ENCODE peak calls at places on chromosomes 3 and 15, in six cellular contexts. One of them, this sample, is unnamed.

GRCh38 chr3:30577788-30578187 is 28.6 kb upstream of the TGFBR2 start:
- DNase-seq in kidney tubule cell: peak; percentile 73
- DNase-seq in AG09309: no peak
- DNase-seq in lung: no peak
- DNase-seq in CD4-positive, CD25-positive, alpha-beta regulatory T cell: no peak
- DNase-seq in A549: no peak
- DNase-seq in this sample: peak; percentile 4

GRCh38 chr3:50333744-50334328 is 5.8 kb upstream of the TUSC2 start:
- DNase-seq in kidney tubule cell: no peak
- DNase-seq in AG09309: peak; percentile 45
- DNase-seq in lung: no peak
- DNase-seq in CD4-positive, CD25-positive, alpha-beta regulatory T cell: no peak
- DNase-seq in A549: no peak
- DNase-seq in this sample: no peak

GRCh38 chr15:29568840-29569532 is 253.3 kb downstream of the TJP1 start:
- DNase-seq in kidney tubule cell: peak; percentile 83
- DNase-seq in AG09309: no peak
- DNase-seq in lung: no peak
- DNase-seq in CD4-positive, CD25-positive, alpha-beta regulatory T cell: no peak
- DNase-seq in A549: peak; percentile 88
- DNase-seq in this sample: peak; percentile 7

GRCh38 chr3:155302476-155302875 is 9.0 kb upstream of the STRIT1 start:
- DNase-seq in kidney tubule cell: peak; percentile 75
- DNase-seq in AG09309: no peak
- DNase-seq in lung: no peak
- DNase-seq in CD4-positive, CD25-positive, alpha-beta regulatory T cell: no peak
- DNase-seq in A549: no peak
- DNase-seq in this sample: no peak

GRCh38 chr3:136731274-136731884 is 20.8 kb downstream of the STAG1 start:
- DNase-seq in kidney tubule cell: no peak
- DNase-seq in AG09309: no peak
- DNase-seq in lung: no peak
- DNase-seq in CD4-positive, CD25-positive, alpha-beta regulatory T cell: no peak
- DNase-seq in A549: no peak
- DNase-seq in this sample: no peak

GRCh38 chr3:141876381-141876890 is at the start of gene ATP1B3:
- DNase-seq in kidney tubule cell: peak; percentile 89
- DNase-seq in AG09309: no peak
- DNase-seq in lung: peak; percentile 83
- DNase-seq in CD4-positive, CD25-positive, alpha-beta regulatory T cell: peak; percentile 79
- DNase-seq in A549: peak; percentile 71
- DNase-seq in this sample: peak; percentile 90

GRCh38 chr3:133038089-133038730 is at the start of gene TMEM108:
- DNase-seq in kidney tubule cell: peak; percentile 64
- DNase-seq in AG09309: no peak
- DNase-seq in lung: peak; percentile 84
- DNase-seq in CD4-positive, CD25-positive, alpha-beta regulatory T cell: no peak
- DNase-seq in A549: peak; percentile 73
- DNase-seq in this sample: no peak

GRCh38 chr3:36932979-36933378 is 11.9 kb downstream of the TRANK1 start:
- DNase-seq in kidney tubule cell: no peak
- DNase-seq in AG09309: no peak
- DNase-seq in lung: no peak
- DNase-seq in CD4-positive, CD25-positive, alpha-beta regulatory T cell: no peak
- DNase-seq in A549: no peak
- DNase-seq in this sample: no peak

GRCh38 chr15:78276032-78276943 is 11.9 kb downstream of the DNAJA4 start:
- DNase-seq in kidney tubule cell: no peak
- DNase-seq in AG09309: no peak
- DNase-seq in lung: no peak
- DNase-seq in CD4-positive, CD25-positive, alpha-beta regulatory T cell: no peak
- DNase-seq in A549: no peak
- DNase-seq in this sample: no peak

GRCh38 chr3:10223676-10224639 is 24.3 kb upstream of the TATDN2 start:
- DNase-seq in kidney tubule cell: peak; percentile 72
- DNase-seq in AG09309: no peak
- DNase-seq in lung: no peak
- DNase-seq in CD4-positive, CD25-positive, alpha-beta regulatory T cell: no peak
- DNase-seq in A549: no peak
- DNase-seq in this sample: peak; percentile 62

GRCh38 chr15:58980351-58980939 is 7.0 kb upstream of the RNF111 start:
- DNase-seq in kidney tubule cell: peak; percentile 49
- DNase-seq in AG09309: no peak
- DNase-seq in lung: no peak
- DNase-seq in CD4-positive, CD25-positive, alpha-beta regulatory T cell: no peak
- DNase-seq in A549: peak; percentile 43
- DNase-seq in this sample: peak; percentile 61

GRCh38 chr3:170485294-170485693 is 66.6 kb downstream of the CLDN11 start:
- DNase-seq in kidney tubule cell: no peak
- DNase-seq in AG09309: no peak
- DNase-seq in lung: no peak
- DNase-seq in CD4-positive, CD25-positive, alpha-beta regulatory T cell: no peak
- DNase-seq in A549: no peak
- DNase-seq in this sample: no peak

GRCh38 chr3:72437666-72438065 is 410.6 kb downstream of the SHQ1 start:
- DNase-seq in kidney tubule cell: no peak
- DNase-seq in AG09309: no peak
- DNase-seq in lung: no peak
- DNase-seq in CD4-positive, CD25-positive, alpha-beta regulatory T cell: no peak
- DNase-seq in A549: no peak
- DNase-seq in this sample: no peak

This sample was measured in NB4.